ENCODE peak calls at places on chromosomes 3 and 15, in nine cellular contexts. O, F, I, M, Q, C, D, B and V are unnamed samples.

GRCh38 chr15:74889390-74889881 is 406 bp upstream of the MPI start:
- DNase-seq in C (no peak), I (peak; percentile 55), M (no peak), O (peak; percentile 55), B (no peak), F (no peak), Q (peak; percentile 39), D (no peak), V (peak; percentile 62)

GRCh38 chr3:182133752-182134151 is 422.0 kb downstream of the SOX2 start:
- DNase-seq in B (no peak), C (no peak), I (no peak), M (no peak), D (no peak), F (no peak), O (peak; percentile 49), Q (no peak), V (no peak)

GRCh38 chr3:125192190-125193035 is 20.1 kb downstream of the SLC12A8 start:
- DNase-seq in B (no peak), F (no peak), O (no peak), D (peak; percentile 55), I (no peak), M (no peak), Q (no peak), C (no peak), V (no peak)

GRCh38 chr15:68843425-68844311 is 23.0 kb upstream of the ANP32A start:
- DNase-seq in M (peak; percentile 27), B (peak; percentile 68), Q (peak; percentile 27), F (no peak), O (no peak), I (peak; percentile 29), D (no peak), C (peak; percentile 17), V (peak; percentile 69)

GRCh38 chr15:71505962-71506361 is 304.4 kb upstream of the NR2E3 start:
- DNase-seq in Q (no peak), C (no peak), F (no peak), I (no peak), M (no peak), D (no peak), O (no peak), B (no peak), V (no peak)

GRCh38 chr3:9346141-9346540 is 16.7 kb upstream of the THUMPD3 start:
- DNase-seq in F (no peak), Q (no peak), B (no peak), D (no peak), C (no peak), O (no peak), M (no peak), I (no peak), V (no peak)

GRCh38 chr3:173553635-173554280 is 156.2 kb downstream of the NLGN1 start:
- DNase-seq in D (peak; percentile 24), Q (peak; percentile 65), F (peak; percentile 24), M (no peak), C (peak; percentile 42), I (peak; percentile 64), B (no peak), O (peak; percentile 45), V (no peak)

GRCh38 chr15:49621327-49622210 is 721 bp downstream of the DTWD1 start:
- DNase-seq in I (peak; percentile 39), D (no peak), O (peak; percentile 25), M (no peak), C (peak; percentile 34), F (no peak), Q (peak; percentile 27), B (no peak), V (no peak)

GRCh38 chr15:90710436-90710835 is 6.7 kb upstream of the BLM start:
- DNase-seq in O (no peak), B (no peak), I (peak; percentile 5), F (no peak), C (no peak), D (no peak), Q (peak; percentile 6), M (no peak), V (no peak)

GRCh38 chr3:13194285-13195209 is 121.3 kb upstream of the IQSEC1 start:
- DNase-seq in F (no peak), B (no peak), C (no peak), D (no peak), Q (no peak), O (no peak), M (no peak), I (no peak), V (no peak)

GRCh38 chr3:77815467-77815866 is 775.6 kb downstream of the ROBO2 start:
- DNase-seq in B (no peak), I (no peak), Q (no peak), M (no peak), F (no peak), C (peak; percentile 8), O (no peak), D (no peak), V (no peak)

GRCh38 chr3:48926425-48927392 is 8.1 kb downstream of the ARIH2 start:
- DNase-seq in Q (no peak), I (no peak), B (peak; percentile 58), F (no peak), M (no peak), C (no peak), D (no peak), O (peak; percentile 24), V (no peak)

GRCh38 chr3:55191911-55192787 is 264.3 kb upstream of the LRTM1 start:
- DNase-seq in F (no peak), Q (peak; percentile 93), O (peak; percentile 90), I (peak; percentile 95), D (peak; percentile 59), M (no peak), C (no peak), B (no peak), V (no peak)

GRCh38 chr3:78724886-78725285 is 1042.9 kb downstream of the ROBO1 start:
- DNase-seq in B (no peak), M (no peak), F (no peak), I (no peak), Q (peak; percentile 21), D (no peak), C (no peak), O (no peak), V (no peak)

GRCh38 chr3:112302881-112303761 is 9.1 kb upstream of the SLC9C1 start:
- DNase-seq in D (no peak), C (peak; percentile 44), M (no peak), O (no peak), Q (peak; percentile 24), F (no peak), I (no peak), B (no peak), V (peak; percentile 72)

GRCh38 chr15:97968380-97968779 is 7.9 kb downstream of the ARRDC4 start:
- DNase-seq in D (peak; percentile 27), B (no peak), M (no peak), I (peak; percentile 61), Q (peak; percentile 82), F (no peak), C (no peak), O (no peak), V (no peak)

GRCh38 chr3:59240856-59241255 is 191.0 kb upstream of the CFAP20DC start:
- DNase-seq in C (no peak), B (no peak), F (no peak), I (no peak), M (no peak), Q (no peak), D (no peak), O (peak; percentile 74), V (no peak)

GRCh38 chr3:54062546-54062945 is 59.8 kb upstream of the CACNA2D3 start:
- DNase-seq in Q (no peak), I (no peak), M (no peak), F (no peak), D (no peak), C (no peak), O (no peak), B (no peak), V (no peak)

GRCh38 chr3:114834175-114834940 is 312.7 kb downstream of the ZBTB20 start:
- DNase-seq in B (no peak), O (no peak), F (no peak), C (no peak), I (no peak), Q (no peak), M (no peak), D (no peak), V (no peak)

GRCh38 chr3:19347701-19348100 is 199.4 kb downstream of the KCNH8 start:
- DNase-seq in I (no peak), B (no peak), M (no peak), C (no peak), D (no peak), F (no peak), Q (no peak), O (no peak), V (no peak)

GRCh38 chr3:53820756-53821580 is 25.3 kb downstream of the CHDH start:
- DNase-seq in B (no peak), Q (no peak), F (no peak), C (no peak), D (no peak), I (no peak), O (no peak), M (no peak), V (peak; percentile 42)

GRCh38 chr15:63996794-63997357 is 49.4 kb downstream of the DAPK2 start:
- DNase-seq in Q (no peak), M (no peak), F (no peak), B (no peak), C (no peak), O (no peak), I (no peak), D (no peak), V (no peak)

GRCh38 chr3:194584866-194585265 is 48.4 kb downstream of the TMEM44 start:
- DNase-seq in D (no peak), I (peak; percentile 89), F (no peak), B (no peak), M (no peak), Q (peak; percentile 39), O (peak; percentile 79), C (no peak), V (no peak)

GRCh38 chr3:48614044-48614443 is 4.6 kb upstream of the UQCRC1 start:
- DNase-seq in Q (peak; percentile 90), B (no peak), F (no peak), C (no peak), D (no peak), O (peak; percentile 77), I (peak; percentile 93), M (no peak), V (no peak)

GRCh38 chr3:155853214-155854146 is 747 bp downstream of the SLC33A1 start:
- DNase-seq in O (peak; percentile 11), B (no peak), Q (peak; percentile 23), D (peak; percentile 26), C (peak; percentile 7), I (peak; percentile 31), M (no peak), F (no peak), V (no peak)

GRCh38 chr15:59327942-59328341 is 44.7 kb downstream of the MYO1E start:
- DNase-seq in F (no peak), Q (no peak), M (no peak), C (no peak), I (no peak), O (no peak), D (no peak), B (no peak), V (no peak)

GRCh38 chr3:25237602-25238001 is 190.5 kb upstream of the RARB start:
- DNase-seq in D (no peak), Q (no peak), I (no peak), B (no peak), F (no peak), M (no peak), O (no peak), C (no peak), V (no peak)

GRCh38 chr3:148975277-148975676 is 16.1 kb upstream of the GYG1 start:
- DNase-seq in D (no peak), O (no peak), M (no peak), I (no peak), B (no peak), F (no peak), C (no peak), Q (peak; percentile 57), V (no peak)

GRCh38 chr3:133966954-133967353 is 62.8 kb downstream of the SLCO2A1 start:
- DNase-seq in D (no peak), I (no peak), Q (no peak), F (no peak), M (no peak), O (no peak), C (no peak), B (no peak), V (no peak)

GRCh38 chr3:157921271-157921670 is 184.9 kb downstream of the SHOX2 start:
- DNase-seq in C (peak; percentile 32), F (no peak), D (no peak), O (no peak), M (no peak), B (no peak), Q (no peak), I (no peak), V (no peak)

GRCh38 chr3:23575697-23576096 is 230.1 kb upstream of the UBE2E1 start:
- DNase-seq in F (peak; percentile 16), Q (peak; percentile 70), O (no peak), M (no peak), B (no peak), D (no peak), C (no peak), I (peak; percentile 71), V (no peak)